ENCODE peak calls at places on chromosome 20, in eight cellular contexts. S is AG08395; R is PC-9; Z is progenitor cell of endocrine pancreas; T is activated CD4-positive, alpha-beta T cell treated with anti-CD3 and anti-CD28 coated beads, Interleukin-2, amount 50 U/mL, for 48 hours; G is mesothelial cell of epicardium; N is left kidney; E is fibroblast of lung. C is an unnamed sample.

GRCh38 chr20:58233881-58234528 is 5.6 kb upstream of the ANKRD60 start:
- DNase-seq in S (peak; percentile 50), R (peak; percentile 37), Z (peak; percentile 42), T (peak; percentile 71), G (no peak), N (peak; percentile 42), E (no peak), C (peak; percentile 30)

GRCh38 chr20:17716331-17716730 is 16.6 kb downstream of the BANF2 start:
- DNase-seq in S (no peak), R (no peak), Z (no peak), T (no peak), G (no peak), N (no peak), E (no peak), C (no peak)

GRCh38 chr20:23163562-23163961 is 77.4 kb upstream of the CD93 start:
- DNase-seq in S (no peak), R (no peak), Z (no peak), T (no peak), G (no peak), N (no peak), E (no peak), C (no peak)

GRCh38 chr20:1196634-1197033 is 6.6 kb upstream of the C20orf202 start:
- DNase-seq in S (no peak), R (no peak), Z (no peak), T (no peak), G (no peak), N (no peak), E (no peak), C (no peak)

GRCh38 chr20:14069796-14070195 is 74.5 kb downstream of the MACROD2 start:
- DNase-seq in S (peak; percentile 72), R (no peak), Z (no peak), T (no peak), G (no peak), N (no peak), E (peak; percentile 62), C (no peak)

GRCh38 chr20:38602185-38602581 is 574 bp downstream of the ARHGAP40 start:
- DNase-seq in S (no peak), R (no peak), Z (no peak), T (no peak), G (no peak), N (no peak), E (no peak), C (no peak)

GRCh38 chr20:18729426-18729825 is 84.2 kb upstream of the SCP2D1 start:
- DNase-seq in S (no peak), R (no peak), Z (no peak), T (no peak), G (no peak), N (no peak), E (no peak), C (no peak)

GRCh38 chr20:61531553-61532345 is 279.7 kb downstream of the CDH4 start:
- DNase-seq in S (no peak), R (no peak), Z (no peak), T (no peak), G (no peak), N (no peak), E (peak; percentile 81), C (no peak)

GRCh38 chr20:11182715-11183114 is 508.9 kb upstream of the JAG1 start:
- DNase-seq in S (no peak), R (no peak), Z (no peak), T (no peak), G (no peak), N (no peak), E (no peak), C (no peak)

GRCh38 chr20:35768731-35769664 is 2.8 kb upstream of the PHF20 start:
- DNase-seq in S (peak; percentile 93), R (peak; percentile 80), Z (no peak), T (peak; percentile 70), G (no peak), N (peak; percentile 86), E (peak; percentile 95), C (peak; percentile 94)